ENCODE peak calls at places on chromosomes 5 and 9, in eight cellular contexts. One of them, this sample, is unnamed.

GRCh38 chr9:135588886-135589595 is 27.5 kb downstream of the PAEP start:
- DNase-seq in bronchial epithelial cell: no peak
- DNase-seq in activated CD4-positive, CD25-positive, alpha-beta regulatory T cell: no peak
- DNase-seq in cerebellar cortex: peak; percentile 48
- DNase-seq in A172: no peak
- DNase-seq in activated T-cell treated with anti-CD3 and anti-CD28 coated beads for 48 hours: no peak
- DNase-seq in NCI-H2081: no peak
- DNase-seq in GM13976: peak; percentile 34
- DNase-seq in this sample: no peak

GRCh38 chr9:13364271-13364670 is 84.8 kb upstream of the MPDZ start:
- DNase-seq in bronchial epithelial cell: no peak
- DNase-seq in activated CD4-positive, CD25-positive, alpha-beta regulatory T cell: no peak
- DNase-seq in cerebellar cortex: no peak
- DNase-seq in A172: no peak
- DNase-seq in activated T-cell treated with anti-CD3 and anti-CD28 coated beads for 48 hours: no peak
- DNase-seq in NCI-H2081: no peak
- DNase-seq in GM13976: no peak
- DNase-seq in this sample: no peak

GRCh38 chr9:95574176-95574575 is 57.4 kb upstream of the PTCH1 start:
- DNase-seq in bronchial epithelial cell: no peak
- DNase-seq in activated CD4-positive, CD25-positive, alpha-beta regulatory T cell: no peak
- DNase-seq in cerebellar cortex: no peak
- DNase-seq in A172: no peak
- DNase-seq in activated T-cell treated with anti-CD3 and anti-CD28 coated beads for 48 hours: no peak
- DNase-seq in NCI-H2081: no peak
- DNase-seq in GM13976: no peak
- DNase-seq in this sample: peak; percentile 8

GRCh38 chr5:134437340-134438267 is 25.9 kb upstream of the CDKN2AIPNL start:
- DNase-seq in bronchial epithelial cell: peak; percentile 30
- DNase-seq in activated CD4-positive, CD25-positive, alpha-beta regulatory T cell: no peak
- DNase-seq in cerebellar cortex: no peak
- DNase-seq in A172: peak; percentile 51
- DNase-seq in activated T-cell treated with anti-CD3 and anti-CD28 coated beads for 48 hours: no peak
- DNase-seq in NCI-H2081: no peak
- DNase-seq in GM13976: no peak
- DNase-seq in this sample: no peak

GRCh38 chr9:93451762-93452709 is 551 bp downstream of the FAM120A start:
- DNase-seq in bronchial epithelial cell: no peak
- DNase-seq in activated CD4-positive, CD25-positive, alpha-beta regulatory T cell: peak; percentile 24
- DNase-seq in cerebellar cortex: peak; percentile 52
- DNase-seq in A172: no peak
- DNase-seq in activated T-cell treated with anti-CD3 and anti-CD28 coated beads for 48 hours: peak; percentile 40
- DNase-seq in NCI-H2081: peak; percentile 55
- DNase-seq in GM13976: peak; percentile 40
- DNase-seq in this sample: peak; percentile 29

GRCh38 chr9:123867971-123868370 is 62.0 kb downstream of the DENND1A start:
- DNase-seq in bronchial epithelial cell: no peak
- DNase-seq in activated CD4-positive, CD25-positive, alpha-beta regulatory T cell: no peak
- DNase-seq in cerebellar cortex: no peak
- DNase-seq in A172: no peak
- DNase-seq in activated T-cell treated with anti-CD3 and anti-CD28 coated beads for 48 hours: no peak
- DNase-seq in NCI-H2081: no peak
- DNase-seq in GM13976: no peak
- DNase-seq in this sample: no peak

GRCh38 chr9:133970581-133970900 is 21.6 kb downstream of the VAV2 start:
- DNase-seq in bronchial epithelial cell: no peak
- DNase-seq in activated CD4-positive, CD25-positive, alpha-beta regulatory T cell: no peak
- DNase-seq in cerebellar cortex: no peak
- DNase-seq in A172: no peak
- DNase-seq in activated T-cell treated with anti-CD3 and anti-CD28 coated beads for 48 hours: no peak
- DNase-seq in NCI-H2081: no peak
- DNase-seq in GM13976: no peak
- DNase-seq in this sample: no peak

GRCh38 chr9:127599550-127599891 is 12.6 kb upstream of the STXBP1 start:
- DNase-seq in bronchial epithelial cell: no peak
- DNase-seq in activated CD4-positive, CD25-positive, alpha-beta regulatory T cell: no peak
- DNase-seq in cerebellar cortex: no peak
- DNase-seq in A172: no peak
- DNase-seq in activated T-cell treated with anti-CD3 and anti-CD28 coated beads for 48 hours: no peak
- DNase-seq in NCI-H2081: no peak
- DNase-seq in GM13976: no peak
- DNase-seq in this sample: no peak

GRCh38 chr5:132883261-132883834 is 9.9 kb downstream of the LEAP2 start:
- DNase-seq in bronchial epithelial cell: peak; percentile 58
- DNase-seq in activated CD4-positive, CD25-positive, alpha-beta regulatory T cell: no peak
- DNase-seq in cerebellar cortex: peak; percentile 85
- DNase-seq in A172: peak; percentile 72
- DNase-seq in activated T-cell treated with anti-CD3 and anti-CD28 coated beads for 48 hours: no peak
- DNase-seq in NCI-H2081: peak; percentile 54
- DNase-seq in GM13976: peak; percentile 43
- DNase-seq in this sample: no peak

GRCh38 chr5:140946578-140946977 is 19.7 kb upstream of the PCDHAC2 start:
- DNase-seq in bronchial epithelial cell: peak; percentile 26
- DNase-seq in activated CD4-positive, CD25-positive, alpha-beta regulatory T cell: no peak
- DNase-seq in cerebellar cortex: no peak
- DNase-seq in A172: no peak
- DNase-seq in activated T-cell treated with anti-CD3 and anti-CD28 coated beads for 48 hours: no peak
- DNase-seq in NCI-H2081: no peak
- DNase-seq in GM13976: no peak
- DNase-seq in this sample: no peak

GRCh38 chr9:69820955-69821788 is 555 bp downstream of the CFAP95 start:
- DNase-seq in bronchial epithelial cell: no peak
- DNase-seq in activated CD4-positive, CD25-positive, alpha-beta regulatory T cell: no peak
- DNase-seq in cerebellar cortex: no peak
- DNase-seq in A172: no peak
- DNase-seq in activated T-cell treated with anti-CD3 and anti-CD28 coated beads for 48 hours: no peak
- DNase-seq in NCI-H2081: no peak
- DNase-seq in GM13976: no peak
- DNase-seq in this sample: no peak

GRCh38 chr9:70340572-70340971 is 73.9 kb downstream of the KLF9 start:
- DNase-seq in bronchial epithelial cell: peak; percentile 34
- DNase-seq in activated CD4-positive, CD25-positive, alpha-beta regulatory T cell: no peak
- DNase-seq in cerebellar cortex: peak; percentile 68
- DNase-seq in A172: no peak
- DNase-seq in activated T-cell treated with anti-CD3 and anti-CD28 coated beads for 48 hours: no peak
- DNase-seq in NCI-H2081: peak; percentile 17
- DNase-seq in GM13976: peak; percentile 32
- DNase-seq in this sample: no peak

GRCh38 chr9:21381752-21382339 is 3.4 kb downstream of the IFNA2 start:
- DNase-seq in bronchial epithelial cell: peak; percentile 41
- DNase-seq in activated CD4-positive, CD25-positive, alpha-beta regulatory T cell: no peak
- DNase-seq in cerebellar cortex: no peak
- DNase-seq in A172: no peak
- DNase-seq in activated T-cell treated with anti-CD3 and anti-CD28 coated beads for 48 hours: no peak
- DNase-seq in NCI-H2081: no peak
- DNase-seq in GM13976: peak; percentile 63
- DNase-seq in this sample: no peak

GRCh38 chr5:78569441-78569840 is 79.1 kb downstream of the LHFPL2 start:
- DNase-seq in bronchial epithelial cell: peak; percentile 64
- DNase-seq in activated CD4-positive, CD25-positive, alpha-beta regulatory T cell: no peak
- DNase-seq in cerebellar cortex: no peak
- DNase-seq in A172: no peak
- DNase-seq in activated T-cell treated with anti-CD3 and anti-CD28 coated beads for 48 hours: no peak
- DNase-seq in NCI-H2081: no peak
- DNase-seq in GM13976: no peak
- DNase-seq in this sample: peak; percentile 29

GRCh38 chr9:119368681-119369581 is at the start of gene BRINP1:
- DNase-seq in bronchial epithelial cell: no peak
- DNase-seq in activated CD4-positive, CD25-positive, alpha-beta regulatory T cell: no peak
- DNase-seq in cerebellar cortex: peak; percentile 90
- DNase-seq in A172: no peak
- DNase-seq in activated T-cell treated with anti-CD3 and anti-CD28 coated beads for 48 hours: no peak
- DNase-seq in NCI-H2081: peak; percentile 82
- DNase-seq in GM13976: no peak
- DNase-seq in this sample: peak; percentile 70

GRCh38 chr9:90029996-90030395 is 425.2 kb downstream of the GADD45G start:
- DNase-seq in bronchial epithelial cell: peak; percentile 89
- DNase-seq in activated CD4-positive, CD25-positive, alpha-beta regulatory T cell: no peak
- DNase-seq in cerebellar cortex: no peak
- DNase-seq in A172: peak; percentile 85
- DNase-seq in activated T-cell treated with anti-CD3 and anti-CD28 coated beads for 48 hours: no peak
- DNase-seq in NCI-H2081: no peak
- DNase-seq in GM13976: no peak
- DNase-seq in this sample: no peak

GRCh38 chr9:125428060-125428481 is 166.4 kb downstream of the GAPVD1 start:
- DNase-seq in bronchial epithelial cell: no peak
- DNase-seq in activated CD4-positive, CD25-positive, alpha-beta regulatory T cell: no peak
- DNase-seq in cerebellar cortex: no peak
- DNase-seq in A172: peak; percentile 50
- DNase-seq in activated T-cell treated with anti-CD3 and anti-CD28 coated beads for 48 hours: peak; percentile 34
- DNase-seq in NCI-H2081: peak; percentile 37
- DNase-seq in GM13976: peak; percentile 82
- DNase-seq in this sample: no peak

GRCh38 chr5:81125959-81126358 is 107.2 kb upstream of the CKMT2 start:
- DNase-seq in bronchial epithelial cell: peak; percentile 4
- DNase-seq in activated CD4-positive, CD25-positive, alpha-beta regulatory T cell: no peak
- DNase-seq in cerebellar cortex: no peak
- DNase-seq in A172: no peak
- DNase-seq in activated T-cell treated with anti-CD3 and anti-CD28 coated beads for 48 hours: no peak
- DNase-seq in NCI-H2081: peak; percentile 0
- DNase-seq in GM13976: no peak
- DNase-seq in this sample: no peak

GRCh38 chr9:71001780-71002386 is 119.5 kb downstream of the TRPM3 start:
- DNase-seq in bronchial epithelial cell: peak; percentile 56
- DNase-seq in activated CD4-positive, CD25-positive, alpha-beta regulatory T cell: no peak
- DNase-seq in cerebellar cortex: peak; percentile 29
- DNase-seq in A172: peak; percentile 61
- DNase-seq in activated T-cell treated with anti-CD3 and anti-CD28 coated beads for 48 hours: no peak
- DNase-seq in NCI-H2081: peak; percentile 62
- DNase-seq in GM13976: peak; percentile 10
- DNase-seq in this sample: peak; percentile 0

GRCh38 chr9:129836342-129837007 is 1.2 kb downstream of the USP20 start:
- DNase-seq in bronchial epithelial cell: no peak
- DNase-seq in activated CD4-positive, CD25-positive, alpha-beta regulatory T cell: no peak
- DNase-seq in cerebellar cortex: peak; percentile 27
- DNase-seq in A172: no peak
- DNase-seq in activated T-cell treated with anti-CD3 and anti-CD28 coated beads for 48 hours: no peak
- DNase-seq in NCI-H2081: no peak
- DNase-seq in GM13976: no peak
- DNase-seq in this sample: no peak

GRCh38 chr5:158135682-158136176 is 276.8 kb upstream of the CLINT1 start:
- DNase-seq in bronchial epithelial cell: no peak
- DNase-seq in activated CD4-positive, CD25-positive, alpha-beta regulatory T cell: no peak
- DNase-seq in cerebellar cortex: no peak
- DNase-seq in A172: no peak
- DNase-seq in activated T-cell treated with anti-CD3 and anti-CD28 coated beads for 48 hours: no peak
- DNase-seq in NCI-H2081: peak; percentile 69
- DNase-seq in GM13976: no peak
- DNase-seq in this sample: peak; percentile 77

GRCh38 chr5:14685757-14686156 is 21.2 kb downstream of the OTULIN start:
- DNase-seq in bronchial epithelial cell: peak; percentile 66
- DNase-seq in activated CD4-positive, CD25-positive, alpha-beta regulatory T cell: peak; percentile 5
- DNase-seq in cerebellar cortex: peak; percentile 82
- DNase-seq in A172: peak; percentile 55
- DNase-seq in activated T-cell treated with anti-CD3 and anti-CD28 coated beads for 48 hours: peak; percentile 30
- DNase-seq in NCI-H2081: peak; percentile 87
- DNase-seq in GM13976: peak; percentile 65
- DNase-seq in this sample: peak; percentile 18

GRCh38 chr5:14720236-14720923 is 55.9 kb downstream of the OTULIN start:
- DNase-seq in bronchial epithelial cell: peak; percentile 48
- DNase-seq in activated CD4-positive, CD25-positive, alpha-beta regulatory T cell: no peak
- DNase-seq in cerebellar cortex: no peak
- DNase-seq in A172: no peak
- DNase-seq in activated T-cell treated with anti-CD3 and anti-CD28 coated beads for 48 hours: no peak
- DNase-seq in NCI-H2081: no peak
- DNase-seq in GM13976: no peak
- DNase-seq in this sample: no peak

GRCh38 chr9:98818764-98819163 is 11.3 kb downstream of the GALNT12 start:
- DNase-seq in bronchial epithelial cell: no peak
- DNase-seq in activated CD4-positive, CD25-positive, alpha-beta regulatory T cell: no peak
- DNase-seq in cerebellar cortex: no peak
- DNase-seq in A172: no peak
- DNase-seq in activated T-cell treated with anti-CD3 and anti-CD28 coated beads for 48 hours: no peak
- DNase-seq in NCI-H2081: no peak
- DNase-seq in GM13976: no peak
- DNase-seq in this sample: no peak

GRCh38 chr5:129853588-129853987 is 50.7 kb upstream of the CHSY3 start:
- DNase-seq in bronchial epithelial cell: no peak
- DNase-seq in activated CD4-positive, CD25-positive, alpha-beta regulatory T cell: no peak
- DNase-seq in cerebellar cortex: no peak
- DNase-seq in A172: no peak
- DNase-seq in activated T-cell treated with anti-CD3 and anti-CD28 coated beads for 48 hours: no peak
- DNase-seq in NCI-H2081: no peak
- DNase-seq in GM13976: no peak
- DNase-seq in this sample: no peak

GRCh38 chr9:118961857-118962256 is 407.4 kb downstream of the BRINP1 start:
- DNase-seq in bronchial epithelial cell: peak; percentile 26
- DNase-seq in activated CD4-positive, CD25-positive, alpha-beta regulatory T cell: no peak
- DNase-seq in cerebellar cortex: no peak
- DNase-seq in A172: peak; percentile 26
- DNase-seq in activated T-cell treated with anti-CD3 and anti-CD28 coated beads for 48 hours: no peak
- DNase-seq in NCI-H2081: no peak
- DNase-seq in GM13976: no peak
- DNase-seq in this sample: no peak

GRCh38 chr5:139178948-139179347 is 19.2 kb downstream of the SIL1 start:
- DNase-seq in bronchial epithelial cell: peak; percentile 54
- DNase-seq in activated CD4-positive, CD25-positive, alpha-beta regulatory T cell: no peak
- DNase-seq in cerebellar cortex: no peak
- DNase-seq in A172: peak; percentile 21
- DNase-seq in activated T-cell treated with anti-CD3 and anti-CD28 coated beads for 48 hours: no peak
- DNase-seq in NCI-H2081: no peak
- DNase-seq in GM13976: no peak
- DNase-seq in this sample: peak; percentile 24

This sample was measured in NCI-H1436.